ENCODE peak calls at places on chromosomes 11 and 22, in four cellular contexts. One of them, this sample, is unnamed.

GRCh38 chr11:118973985-118974384 is 2.4 kb downstream of the FOXR1 start:
- DNase-seq in IMR-90: no peak
- DNase-seq in H1: no peak
- DNase-seq in H9: no peak
- DNase-seq in this sample: no peak

GRCh38 chr11:31325162-31325561 is 44.4 kb downstream of the DCDC1 start:
- DNase-seq in H9: no peak
- DNase-seq in IMR-90: peak
- DNase-seq in H1: no peak
- DNase-seq in this sample: no peak

GRCh38 chr22:39651783-39652058 is 81.2 kb downstream of the CACNA1I start:
- DNase-seq in IMR-90: peak
- DNase-seq in H9: no peak
- DNase-seq in H1: no peak
- DNase-seq in this sample: no peak

GRCh38 chr11:18064035-18064434 is 18.0 kb upstream of the TPH1 start:
- DNase-seq in H9: no peak
- DNase-seq in IMR-90: no peak
- DNase-seq in H1: no peak
- DNase-seq in this sample: no peak

GRCh38 chr11:10881892-10882291 is 24.0 kb upstream of the ZBED5 start:
- DNase-seq in H9: no peak
- DNase-seq in H1: no peak
- DNase-seq in IMR-90: no peak
- DNase-seq in this sample: no peak

GRCh38 chr11:128759597-128759996 is 65.7 kb downstream of the FLI1 start:
- DNase-seq in H1: no peak
- DNase-seq in IMR-90: peak
- DNase-seq in H9: no peak
- DNase-seq in this sample: peak

GRCh38 chr22:41301085-41302015 is at the start of gene ZC3H7B:
- DNase-seq in H9: peak
- DNase-seq in IMR-90: peak
- DNase-seq in H1: no peak
- DNase-seq in this sample: peak

GRCh38 chr11:88175707-88176066 is 444 bp upstream of the RAB38 start:
- DNase-seq in H1: no peak
- DNase-seq in IMR-90: peak
- DNase-seq in H9: no peak
- DNase-seq in this sample: peak

GRCh38 chr11:10709299-10710086 is 15.9 kb upstream of the IRAG1 start:
- DNase-seq in H9: no peak
- DNase-seq in H1: no peak
- DNase-seq in IMR-90: peak
- DNase-seq in this sample: no peak

GRCh38 chr11:41996558-41996957 is 537.1 kb upstream of the LRRC4C start:
- DNase-seq in IMR-90: no peak
- DNase-seq in H9: no peak
- DNase-seq in H1: no peak
- DNase-seq in this sample: peak

GRCh38 chr22:38338772-38339379 is 21.6 kb upstream of the CSNK1E start:
- DNase-seq in IMR-90: no peak
- DNase-seq in H1: no peak
- DNase-seq in H9: no peak
- DNase-seq in this sample: peak

GRCh38 chr11:2390091-2390870 is 10.3 kb upstream of the TSSC4 start:
- DNase-seq in H1: no peak
- DNase-seq in H9: no peak
- DNase-seq in IMR-90: no peak
- DNase-seq in this sample: no peak

GRCh38 chr22:38230108-38230825 is 28.5 kb downstream of the MAFF start:
- DNase-seq in H1: no peak
- DNase-seq in H9: peak
- DNase-seq in IMR-90: no peak
- DNase-seq in this sample: peak

GRCh38 chr11:36292311-36292722 is 3.1 kb upstream of the COMMD9 start:
- DNase-seq in IMR-90: peak
- DNase-seq in H9: no peak
- DNase-seq in H1: no peak
- DNase-seq in this sample: peak

GRCh38 chr22:44270556-44270880 is 42.2 kb downstream of the SHISAL1 start:
- DNase-seq in IMR-90: no peak
- DNase-seq in H1: no peak
- DNase-seq in H9: no peak
- DNase-seq in this sample: no peak

GRCh38 chr11:79060534-79060933 is 380.3 kb downstream of the TENM4 start:
- DNase-seq in IMR-90: peak
- DNase-seq in H9: no peak
- DNase-seq in H1: no peak
- DNase-seq in this sample: no peak

GRCh38 chr11:85809881-85810280 is 1.1 kb downstream of the SYTL2 start:
- DNase-seq in H1: no peak
- DNase-seq in IMR-90: no peak
- DNase-seq in H9: peak
- DNase-seq in this sample: peak

GRCh38 chr11:80727315-80727714 is 1286.5 kb upstream of the TENM4 start:
- DNase-seq in H1: peak
- DNase-seq in IMR-90: no peak
- DNase-seq in H9: peak
- DNase-seq in this sample: peak

GRCh38 chr11:77602385-77603105 is 12.8 kb downstream of the AQP11 start:
- DNase-seq in H9: no peak
- DNase-seq in IMR-90: peak
- DNase-seq in H1: no peak
- DNase-seq in this sample: no peak

GRCh38 chr22:17943533-17944204 is 80.7 kb downstream of the MICAL3 start:
- DNase-seq in H1: no peak
- DNase-seq in IMR-90: no peak
- DNase-seq in H9: no peak
- DNase-seq in this sample: peak

GRCh38 chr11:67439321-67440228 is 2.1 kb upstream of the PTPRCAP start:
- DNase-seq in IMR-90: no peak
- DNase-seq in H9: peak
- DNase-seq in H1: no peak
- DNase-seq in this sample: peak

GRCh38 chr11:130168105-130168504 is 8.5 kb downstream of the ST14 start:
- DNase-seq in IMR-90: peak
- DNase-seq in H9: no peak
- DNase-seq in H1: no peak
- DNase-seq in this sample: no peak

GRCh38 chr11:118272001-118272400 is 7.9 kb upstream of the MPZL2 start:
- DNase-seq in IMR-90: no peak
- DNase-seq in H9: no peak
- DNase-seq in H1: no peak
- DNase-seq in this sample: no peak

GRCh38 chr11:117717485-117718314 is 79.3 kb downstream of the DSCAML1 start:
- DNase-seq in IMR-90: no peak
- DNase-seq in H1: no peak
- DNase-seq in H9: peak
- DNase-seq in this sample: peak

GRCh38 chr11:130516868-130517505 is 68.5 kb downstream of the ADAMTS15 start:
- DNase-seq in IMR-90: no peak
- DNase-seq in H9: no peak
- DNase-seq in H1: no peak
- DNase-seq in this sample: no peak

GRCh38 chr11:60957188-60957587 is 5.2 kb upstream of the SLC15A3 start:
- DNase-seq in H1: no peak
- DNase-seq in H9: no peak
- DNase-seq in IMR-90: no peak
- DNase-seq in this sample: no peak

GRCh38 chr22:21718492-21718891 is 17.1 kb downstream of the YPEL1 start:
- DNase-seq in IMR-90: peak
- DNase-seq in H9: no peak
- DNase-seq in H1: no peak
- DNase-seq in this sample: no peak

GRCh38 chr11:61406067-61406466 is 13.7 kb downstream of the TMEM216 start:
- DNase-seq in H1: no peak
- DNase-seq in H9: no peak
- DNase-seq in IMR-90: no peak
- DNase-seq in this sample: no peak

GRCh38 chr11:121347094-121347493 is 54.5 kb downstream of the SC5D start:
- DNase-seq in H1: no peak
- DNase-seq in H9: no peak
- DNase-seq in IMR-90: no peak
- DNase-seq in this sample: peak

GRCh38 chr11:3824714-3825472 is 15.9 kb downstream of the RHOG start:
- DNase-seq in H1: peak
- DNase-seq in IMR-90: no peak
- DNase-seq in H9: peak
- DNase-seq in this sample: peak

GRCh38 chr11:3959015-3959917 is 103.8 kb downstream of the STIM1 start:
- DNase-seq in H9: no peak
- DNase-seq in H1: no peak
- DNase-seq in IMR-90: peak
- DNase-seq in this sample: peak

DNA sequence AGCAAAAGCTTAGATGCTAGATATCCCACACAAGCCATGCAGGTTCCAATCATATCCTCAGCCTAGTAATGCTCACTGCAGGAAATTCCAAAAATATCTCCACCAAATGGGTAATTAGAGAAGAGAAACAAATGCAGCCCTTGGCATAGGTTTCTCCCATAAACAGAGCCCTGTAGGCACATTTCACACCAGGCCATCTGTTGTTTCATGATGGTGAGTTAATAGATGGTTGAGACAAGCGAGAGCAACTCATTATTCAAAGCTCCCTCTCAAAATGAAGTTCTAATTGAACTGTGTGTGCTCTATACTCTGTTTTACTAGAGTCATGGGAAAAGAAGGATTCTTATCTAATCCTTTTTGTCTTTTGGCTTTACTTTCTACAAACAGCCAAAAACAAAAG is 154.7 kb upstream of the TRPC6 start:
- DNase-seq in IMR-90: no peak
- DNase-seq in H1: no peak
- DNase-seq in H9: no peak
- DNase-seq in this sample: peak
- H3K56ac ChIP-seq in IMR-90: no peak
- H3K56ac ChIP-seq in H1: no peak
- H3K56ac ChIP-seq in H9: no peak
- H3K56ac ChIP-seq in this sample: no peak

DNA sequence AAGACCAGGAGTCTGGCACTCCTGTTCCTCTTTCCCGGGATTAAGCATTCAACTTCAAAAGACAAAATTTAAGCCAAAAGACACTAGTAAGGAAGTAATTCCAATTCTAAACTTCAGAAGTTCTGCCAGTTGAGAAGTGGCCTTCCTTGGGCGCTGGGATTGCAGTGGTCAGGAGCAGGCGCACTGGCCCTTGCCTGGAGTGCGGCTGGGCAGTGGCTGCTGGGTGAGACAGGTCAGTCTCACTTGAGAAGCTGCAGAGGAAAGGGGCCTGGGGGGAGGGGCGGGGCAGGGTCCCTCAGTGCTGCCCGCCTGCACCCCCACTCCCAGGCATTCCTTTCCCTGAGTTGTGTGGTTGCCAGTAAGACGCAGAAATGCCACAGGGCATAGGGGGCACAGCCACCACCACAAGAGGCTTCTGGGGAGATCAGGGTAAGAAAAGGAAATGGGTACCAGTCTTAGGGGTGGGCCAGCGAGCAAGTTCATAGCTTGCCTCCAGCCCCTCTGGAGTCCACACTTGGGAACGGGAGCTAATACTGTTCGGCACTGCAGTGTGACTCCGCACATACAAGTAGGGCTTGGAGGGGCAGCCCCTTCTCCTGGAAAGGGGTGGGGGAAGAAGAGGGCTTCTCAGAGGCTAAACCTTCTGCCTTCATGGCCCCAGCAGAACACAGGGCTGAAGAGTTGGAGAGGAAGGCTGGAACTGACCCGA is 5.5 kb downstream of the MRPL49 start:
- DNase-seq in H9: no peak
- DNase-seq in IMR-90: no peak
- DNase-seq in H1: no peak
- DNase-seq in this sample: no peak
- H3K4me2 ChIP-seq in H9: no peak
- H3K4me2 ChIP-seq in IMR-90: no peak
- H3K4me2 ChIP-seq in H1: no peak
- H3K4me2 ChIP-seq in this sample: no peak

DNA sequence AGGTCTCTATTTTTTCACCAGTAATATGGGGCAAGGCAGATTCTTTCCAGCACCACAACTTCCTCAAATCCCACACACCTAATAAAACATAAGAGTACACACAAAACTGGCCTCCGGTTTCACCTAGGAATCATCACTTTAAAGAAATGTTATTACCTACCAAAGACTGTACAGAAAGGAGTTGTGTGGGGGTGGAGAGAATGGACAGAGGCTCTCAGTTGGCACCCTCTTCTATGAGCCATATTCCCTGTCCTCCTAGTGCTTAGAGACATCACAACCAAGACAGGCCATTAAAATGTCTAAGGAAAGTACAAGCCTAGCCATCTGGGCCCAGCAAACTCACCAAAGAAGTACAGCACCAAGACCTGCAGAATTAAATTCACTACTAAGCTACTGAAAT is 56.1 kb downstream of the RBFOX2 start:
- DNase-seq in H1: no peak
- DNase-seq in IMR-90: no peak
- DNase-seq in H9: no peak
- DNase-seq in this sample: no peak
- H2BK120ac ChIP-seq in H1: no peak
- H2BK120ac ChIP-seq in IMR-90: peak
- H2BK120ac ChIP-seq in H9: no peak
- H2BK120ac ChIP-seq in this sample: no peak

DNA sequence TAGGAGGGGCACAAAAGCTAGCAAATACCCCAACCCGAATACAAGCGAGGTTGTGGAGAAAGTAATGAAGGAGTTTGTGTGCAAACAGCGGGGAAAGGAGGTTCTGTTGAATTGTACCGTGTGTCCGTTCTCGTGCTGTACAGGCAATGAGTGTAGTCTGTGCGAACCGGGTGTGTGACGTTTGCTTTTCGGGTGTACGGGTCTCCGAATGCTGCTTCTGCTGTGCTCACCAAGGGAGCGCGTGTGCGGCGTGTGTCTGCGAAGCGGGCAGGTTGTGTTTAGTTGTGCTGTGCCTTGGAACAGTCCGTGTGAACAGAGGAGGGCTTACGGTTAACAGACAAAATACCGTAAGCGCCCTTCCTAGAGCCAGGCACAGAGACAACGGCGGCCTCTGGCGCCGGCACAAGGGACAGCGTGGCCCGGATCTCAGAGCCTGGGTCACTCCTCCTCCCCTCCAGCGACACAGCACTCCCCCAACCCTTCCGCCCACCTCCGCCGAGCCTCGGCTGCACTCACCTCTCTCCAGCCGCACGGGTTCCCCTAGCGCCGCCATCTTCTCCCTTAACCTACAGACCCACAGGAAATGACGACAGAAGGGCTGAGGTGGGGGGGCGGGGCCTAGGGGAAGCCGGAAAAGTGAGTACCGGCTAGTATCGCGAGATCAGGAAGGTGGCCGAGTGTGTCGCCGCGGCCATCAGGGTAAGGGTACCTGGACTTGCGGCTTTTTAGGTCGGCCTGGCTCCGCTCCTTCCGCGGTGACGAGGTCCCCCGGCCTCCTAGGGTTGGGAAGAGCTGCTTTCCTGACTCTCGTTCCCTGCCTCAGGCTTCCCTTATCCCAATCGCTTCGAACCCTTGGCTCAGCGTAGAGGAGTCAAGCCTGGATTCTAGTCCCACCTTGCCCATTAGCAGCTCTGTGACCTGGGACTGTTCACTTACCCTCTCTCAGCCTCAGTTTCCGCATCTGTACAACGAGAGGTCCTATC is at the start of gene LIN7C:
- DNase-seq in H9: peak
- DNase-seq in H1: peak
- DNase-seq in IMR-90: peak
- DNase-seq in this sample: peak
- H3K56ac ChIP-seq in H9: no peak
- H3K56ac ChIP-seq in H1: peak
- H3K56ac ChIP-seq in IMR-90: peak
- H3K56ac ChIP-seq in this sample: peak

This sample was measured in mesendoderm.